ENCODE peak calls at places on chromosomes 11 and 22, in five cellular contexts. C is H9, Q is neuronal stem cell, R is mesenchymal stem cell, G is H1. H is an unnamed sample.

GRCh38 chr11:118625036-118625690 is 17.7 kb downstream of the PHLDB1 start:
- DNase-seq in C (no peak), Q (no peak), G (no peak), R (no peak), H (no peak)

GRCh38 chr11:2975594-2975993 is 16.5 kb downstream of the NAP1L4 start:
- DNase-seq in Q (no peak), G (no peak), C (peak), R (peak), H (peak)

GRCh38 chr11:116194156-116194904 is 578.5 kb downstream of the BUD13 start:
- DNase-seq in Q (no peak), R (no peak), G (no peak), C (peak), H (no peak)

GRCh38 chr11:122240621-122241020 is 124.6 kb upstream of the BLID start:
- DNase-seq in G (no peak), C (no peak), Q (no peak), R (no peak), H (no peak)

GRCh38 chr11:117796456-117797428 is at the start of gene DSCAML1:
- DNase-seq in G (peak), C (no peak), R (no peak), Q (no peak), H (no peak)

GRCh38 chr11:57568330-57568766 is 876 bp upstream of the UBE2L6 start:
- DNase-seq in R (peak), G (peak), Q (peak), C (peak), H (no peak)

GRCh38 chr22:22538226-22538989 is 18.3 kb upstream of the ZNF280A start:
- DNase-seq in C (no peak), G (no peak), R (no peak), Q (no peak), H (no peak)

GRCh38 chr11:14179126-14179820 is 179.7 kb downstream of the RRAS2 start:
- DNase-seq in Q (no peak), G (no peak), C (no peak), R (peak), H (no peak)

GRCh38 chr11:22875869-22876473 is 15.7 kb upstream of the CCDC179 start:
- DNase-seq in Q (peak), C (peak), G (peak), R (peak), H (peak)

GRCh38 chr11:96056581-96056980 is 132.7 kb upstream of the MTMR2 start:
- DNase-seq in R (no peak), C (no peak), Q (no peak), G (no peak), H (no peak)

GRCh38 chr22:22787805-22788459 is 99.7 kb upstream of the IGLL5 start:
- DNase-seq in C (peak), Q (peak), G (peak), R (peak), H (peak)

GRCh38 chr11:33869511-33870422 is 22.1 kb downstream of the LMO2 start:
- DNase-seq in Q (no peak), R (peak), G (peak), C (peak), H (peak)

GRCh38 chr11:46976182-46976854 is 39.8 kb downstream of the CSTPP1 start:
- DNase-seq in Q (no peak), G (no peak), R (no peak), C (no peak), H (no peak)

GRCh38 chr22:27173530-27173929 is 516.1 kb downstream of the MIAT start:
- DNase-seq in Q (no peak), G (no peak), C (no peak), R (no peak), H (no peak)

GRCh38 chr11:121229495-121229894 is 63.1 kb upstream of the SC5D start:
- DNase-seq in G (no peak), C (no peak), Q (no peak), R (no peak), H (no peak)

GRCh38 chr11:63999349-64000025 is 13.2 kb downstream of the OTUB1 start:
- DNase-seq in R (peak), C (peak), G (peak), Q (peak), H (peak)

GRCh38 chr11:34599406-34599901 is 21.4 kb upstream of the EHF start:
- DNase-seq in G (no peak), C (no peak), R (peak), Q (no peak), H (no peak)

GRCh38 chr11:124669193-124669592 is 4.3 kb downstream of the SIAE start:
- DNase-seq in G (peak), Q (no peak), R (peak), C (peak), H (peak)

GRCh38 chr11:127996825-127997224 is 590.5 kb downstream of the ETS1 start:
- DNase-seq in Q (no peak), R (peak), G (no peak), C (no peak), H (peak)

GRCh38 chr11:120147950-120148270 is 10.0 kb upstream of the TRIM29 start:
- DNase-seq in C (no peak), R (no peak), Q (no peak), G (peak), H (no peak)

GRCh38 chr22:37079668-37080171 is 28.2 kb downstream of the KCTD17 start:
- DNase-seq in G (no peak), R (peak), Q (no peak), C (no peak), H (peak)

GRCh38 chr11:42161886-42162285 is 702.4 kb upstream of the LRRC4C start:
- DNase-seq in Q (no peak), C (no peak), R (no peak), G (no peak), H (peak)
- H3K9ac ChIP-seq in Q (no peak), C (no peak), R (no peak), G (no peak), H (no peak)

DNA sequence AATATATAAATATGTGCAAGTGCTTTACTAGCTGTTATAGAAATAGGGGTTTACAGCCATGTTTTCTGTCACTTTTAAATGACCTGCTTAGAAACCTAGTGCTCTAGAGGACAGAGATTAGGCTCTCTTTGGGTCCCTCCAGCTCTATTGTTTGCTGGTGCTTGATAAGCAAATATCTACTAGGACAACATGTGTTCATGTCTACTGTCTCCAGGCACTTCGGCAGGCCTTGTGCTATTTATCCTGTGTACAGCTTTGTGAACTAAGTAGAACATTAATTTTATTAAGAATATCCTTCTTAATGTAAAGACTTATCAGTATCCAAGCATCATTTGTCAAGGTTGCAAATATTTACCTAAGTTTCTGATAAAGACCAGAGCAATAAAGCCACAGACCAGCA is 11.9 kb upstream of the RASSF10 start:
- DNase-seq in Q (no peak), C (no peak), R (no peak), G (no peak), H (no peak)
- H2BK12ac ChIP-seq in Q (no peak), C (no peak), R (no peak), G (no peak), H (no peak)

GRCh38 chr11:77067776-77068460 is 1.1 kb downstream of the CAPN5 start:
- DNase-seq in R (peak), Q (no peak), C (peak), G (no peak), H (no peak)
- H3K9ac ChIP-seq in R (peak), Q (no peak), C (no peak), G (no peak), H (no peak)

GRCh38 chr22:35752833-35753189 is 35.1 kb downstream of the APOL5 start:
- DNase-seq in Q (no peak), R (peak), C (no peak), G (no peak), H (no peak)
- H2BK12ac ChIP-seq in Q (no peak), R (no peak), C (no peak), G (no peak), H (no peak)

DNA sequence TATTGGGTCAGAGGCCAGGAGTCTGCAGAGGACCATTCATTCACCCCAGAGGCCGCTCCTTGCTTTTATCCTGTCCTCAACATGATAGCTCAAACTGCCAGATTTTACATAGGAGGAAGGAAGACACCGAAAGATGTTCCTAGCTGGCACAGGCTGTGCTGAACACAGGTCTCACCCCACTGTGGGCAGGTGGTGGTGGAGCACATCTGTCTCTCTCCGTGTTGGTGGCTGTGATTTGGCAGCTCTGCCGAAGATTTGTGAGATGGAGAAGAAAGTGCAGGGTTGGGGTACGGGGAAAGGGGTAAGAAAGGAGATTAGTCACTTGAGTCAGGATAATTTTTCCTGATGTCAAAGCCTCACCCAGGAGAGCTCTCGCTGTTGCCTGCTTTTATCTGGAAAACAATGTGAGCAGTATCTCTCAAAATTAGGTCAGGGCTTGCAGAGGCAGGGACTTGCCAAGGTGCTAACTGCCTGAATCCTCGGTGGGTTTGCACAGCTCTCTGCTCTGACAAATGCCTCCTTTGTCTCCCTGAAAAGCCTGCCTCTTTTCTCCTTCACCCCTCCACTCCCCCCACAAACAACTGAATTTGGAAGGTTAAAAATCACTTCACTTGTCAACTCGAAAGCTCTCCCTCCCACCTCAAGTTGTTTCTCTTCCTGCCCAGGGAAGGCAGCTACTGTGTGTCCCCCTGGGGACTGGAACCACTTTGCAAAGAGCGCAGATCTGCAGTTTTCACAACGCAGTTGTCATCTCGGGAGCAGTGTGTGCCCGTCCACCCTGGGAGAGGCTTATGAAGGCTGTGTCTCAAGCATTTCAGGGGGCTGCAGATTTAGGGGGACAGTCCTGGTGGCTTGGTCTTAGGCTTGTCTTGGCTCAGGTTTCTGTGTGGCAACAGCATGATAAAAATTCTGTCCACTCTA is 299.7 kb downstream of the ST3GAL4 start:
- DNase-seq in G (no peak), C (no peak), Q (no peak), R (no peak), H (no peak)
- H3K9ac ChIP-seq in G (no peak), C (no peak), Q (no peak), R (peak), H (no peak)

GRCh38 chr22:49797706-49798105 is 30.0 kb downstream of the BRD1 start:
- DNase-seq in G (no peak), Q (no peak), R (no peak), C (no peak), H (no peak)

GRCh38 chr22:49799431-49800075 is 28.1 kb downstream of the BRD1 start:
- DNase-seq in R (no peak), C (no peak), Q (no peak), G (no peak), H (no peak)

GRCh38 chr22:49796596-49797270 is 30.9 kb downstream of the BRD1 start:
- DNase-seq in C (no peak), R (no peak), G (no peak), Q (no peak), H (no peak)

GRCh38 chr22:49800408-49801238 is 27.1 kb downstream of the BRD1 start:
- DNase-seq in C (no peak), R (no peak), G (no peak), Q (no peak), H (no peak)

DNA sequence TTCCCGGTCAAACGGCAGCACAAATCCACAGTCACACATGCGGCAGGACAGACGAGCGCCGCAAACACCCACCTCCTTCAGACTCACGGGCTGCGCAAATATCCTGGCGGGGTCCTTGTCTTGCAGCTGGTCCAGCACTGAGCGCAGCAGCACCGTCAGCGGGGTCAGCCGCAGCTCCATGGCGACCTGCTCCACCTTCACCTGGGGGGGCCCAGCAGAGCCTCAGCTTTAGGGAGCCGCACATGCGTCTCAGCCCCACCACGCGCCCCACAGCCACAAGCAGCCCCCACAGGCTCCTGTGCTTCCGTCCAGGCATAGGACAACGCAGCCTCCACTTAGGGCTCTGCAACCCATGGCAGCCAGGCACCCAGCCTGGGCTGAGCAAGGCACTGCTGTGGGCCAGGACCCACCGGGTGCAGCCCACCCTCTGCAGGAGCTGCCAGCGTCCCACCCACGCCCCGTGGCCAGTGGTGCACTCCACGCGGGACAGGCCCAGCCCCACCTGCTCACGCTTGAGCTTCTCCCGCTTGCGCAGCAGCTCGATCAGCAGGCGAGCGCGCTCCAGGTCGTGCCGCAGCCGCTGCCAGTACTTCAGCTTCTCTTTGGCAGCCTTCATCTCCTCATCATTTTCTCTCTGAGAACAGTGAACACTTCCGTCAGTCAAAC is 29.1 kb downstream of the BRD1 start:
- DNase-seq in R (no peak), C (no peak), Q (no peak), G (no peak), H (no peak)
- H2BK12ac ChIP-seq in R (no peak), C (no peak), Q (peak), G (no peak), H (no peak)

H was measured in trophoblast cell.